ENCODE peak calls at places on chromosome 10, in four cellular contexts. One of them, this sample, is unnamed.

GRCh38 chr10:21100871-21101514 is 203.9 kb upstream of the NEBL start:
- DNase-seq in thoracic aorta: no peak
- DNase-seq in CD8-positive, alpha-beta T cell: no peak
- DNase-seq in fibroblast of mammary gland: peak; percentile 98
- DNase-seq in this sample: peak; percentile 61

GRCh38 chr10:127344346-127344745 is 148.0 kb upstream of the INSYN2A start:
- DNase-seq in thoracic aorta: no peak
- DNase-seq in CD8-positive, alpha-beta T cell: no peak
- DNase-seq in fibroblast of mammary gland: no peak
- DNase-seq in this sample: no peak

GRCh38 chr10:113524539-113525490 is 28.0 kb upstream of the HABP2 start:
- DNase-seq in thoracic aorta: no peak
- DNase-seq in CD8-positive, alpha-beta T cell: no peak
- DNase-seq in fibroblast of mammary gland: peak; percentile 19
- DNase-seq in this sample: peak; percentile 10

GRCh38 chr10:22792161-22792560 is 77.8 kb upstream of the PIP4K2A start:
- DNase-seq in thoracic aorta: no peak
- DNase-seq in CD8-positive, alpha-beta T cell: no peak
- DNase-seq in fibroblast of mammary gland: no peak
- DNase-seq in this sample: no peak

GRCh38 chr10:93458821-93459257 is 23.3 kb downstream of the MYOF start:
- DNase-seq in thoracic aorta: peak; percentile 93
- DNase-seq in CD8-positive, alpha-beta T cell: no peak
- DNase-seq in fibroblast of mammary gland: peak; percentile 100
- DNase-seq in this sample: peak; percentile 99

GRCh38 chr10:50540069-50540825 is 83.5 kb downstream of the SGMS1 start:
- DNase-seq in thoracic aorta: no peak
- DNase-seq in CD8-positive, alpha-beta T cell: no peak
- DNase-seq in fibroblast of mammary gland: peak; percentile 45
- DNase-seq in this sample: no peak

GRCh38 chr10:7457478-7458316 is 46.9 kb upstream of the SFMBT2 start:
- DNase-seq in thoracic aorta: no peak
- DNase-seq in CD8-positive, alpha-beta T cell: no peak
- DNase-seq in fibroblast of mammary gland: peak; percentile 10
- DNase-seq in this sample: no peak

GRCh38 chr10:87705339-87705738 is 45.7 kb downstream of the PAPSS2 start:
- DNase-seq in thoracic aorta: no peak
- DNase-seq in CD8-positive, alpha-beta T cell: no peak
- DNase-seq in fibroblast of mammary gland: peak; percentile 11
- DNase-seq in this sample: peak; percentile 20

GRCh38 chr10:56745490-56745889 is 384.4 kb upstream of the ZWINT start:
- DNase-seq in thoracic aorta: no peak
- DNase-seq in CD8-positive, alpha-beta T cell: no peak
- DNase-seq in fibroblast of mammary gland: no peak
- DNase-seq in this sample: no peak

GRCh38 chr10:7312179-7312857 is 98.5 kb downstream of the SFMBT2 start:
- DNase-seq in thoracic aorta: no peak
- DNase-seq in CD8-positive, alpha-beta T cell: no peak
- DNase-seq in fibroblast of mammary gland: no peak
- DNase-seq in this sample: no peak

GRCh38 chr10:107091126-107091525 is 73.4 kb downstream of the SORCS1 start:
- DNase-seq in thoracic aorta: no peak
- DNase-seq in CD8-positive, alpha-beta T cell: no peak
- DNase-seq in fibroblast of mammary gland: no peak
- DNase-seq in this sample: peak; percentile 8

GRCh38 chr10:1731592-1731991 is 5.7 kb downstream of the ADARB2 start:
- DNase-seq in thoracic aorta: no peak
- DNase-seq in CD8-positive, alpha-beta T cell: no peak
- DNase-seq in fibroblast of mammary gland: no peak
- DNase-seq in this sample: no peak

GRCh38 chr10:16891375-16892313 is 74.4 kb upstream of the RSU1 start:
- DNase-seq in thoracic aorta: no peak
- DNase-seq in CD8-positive, alpha-beta T cell: peak; percentile 25
- DNase-seq in fibroblast of mammary gland: peak; percentile 96
- DNase-seq in this sample: peak; percentile 88

GRCh38 chr10:131792011-131792651 is 108.7 kb upstream of the PPP2R2D start:
- DNase-seq in thoracic aorta: no peak
- DNase-seq in CD8-positive, alpha-beta T cell: no peak
- DNase-seq in fibroblast of mammary gland: no peak
- DNase-seq in this sample: no peak

GRCh38 chr10:102648889-102649752 is 4.8 kb downstream of the TRIM8 start:
- DNase-seq in thoracic aorta: no peak
- DNase-seq in CD8-positive, alpha-beta T cell: peak; percentile 68
- DNase-seq in fibroblast of mammary gland: no peak
- DNase-seq in this sample: no peak

GRCh38 chr10:108544500-108545120 is 1378.7 kb downstream of the XPNPEP1 start:
- DNase-seq in thoracic aorta: no peak
- DNase-seq in CD8-positive, alpha-beta T cell: no peak
- DNase-seq in fibroblast of mammary gland: peak; percentile 70
- DNase-seq in this sample: peak; percentile 12

GRCh38 chr10:51439645-51440044 is 259.8 kb downstream of the CSTF2T start:
- DNase-seq in thoracic aorta: no peak
- DNase-seq in CD8-positive, alpha-beta T cell: no peak
- DNase-seq in fibroblast of mammary gland: no peak
- DNase-seq in this sample: no peak

GRCh38 chr10:118013078-118013568 is 33.6 kb downstream of the RAB11FIP2 start:
- DNase-seq in thoracic aorta: no peak
- DNase-seq in CD8-positive, alpha-beta T cell: no peak
- DNase-seq in fibroblast of mammary gland: no peak
- DNase-seq in this sample: no peak

GRCh38 chr10:111261066-111261465 is 184.2 kb downstream of the ADRA2A start:
- DNase-seq in thoracic aorta: no peak
- DNase-seq in CD8-positive, alpha-beta T cell: no peak
- DNase-seq in fibroblast of mammary gland: no peak
- DNase-seq in this sample: no peak

GRCh38 chr10:68082815-68083395 is 7.8 kb upstream of the HERC4 start:
- DNase-seq in thoracic aorta: no peak
- DNase-seq in CD8-positive, alpha-beta T cell: no peak
- DNase-seq in fibroblast of mammary gland: peak; percentile 73
- DNase-seq in this sample: no peak

GRCh38 chr10:115951242-115951641 is 321.8 kb downstream of the GFRA1 start:
- DNase-seq in thoracic aorta: no peak
- DNase-seq in CD8-positive, alpha-beta T cell: no peak
- DNase-seq in fibroblast of mammary gland: no peak
- DNase-seq in this sample: no peak

GRCh38 chr10:79431891-79432831 is 13.3 kb downstream of the ZCCHC24 start:
- DNase-seq in thoracic aorta: no peak
- DNase-seq in CD8-positive, alpha-beta T cell: no peak
- DNase-seq in fibroblast of mammary gland: peak; percentile 71
- DNase-seq in this sample: peak; percentile 80

GRCh38 chr10:28628184-28628893 is 49.0 kb upstream of the BAMBI start:
- DNase-seq in thoracic aorta: peak; percentile 28
- DNase-seq in CD8-positive, alpha-beta T cell: peak; percentile 66
- DNase-seq in fibroblast of mammary gland: peak; percentile 78
- DNase-seq in this sample: peak; percentile 60

GRCh38 chr10:126123466-126123865 is 227.1 kb downstream of the FANK1 start:
- DNase-seq in thoracic aorta: no peak
- DNase-seq in CD8-positive, alpha-beta T cell: no peak
- DNase-seq in fibroblast of mammary gland: no peak
- DNase-seq in this sample: no peak

GRCh38 chr10:110918269-110918632 is 729 bp downstream of the BBIP1 start:
- DNase-seq in thoracic aorta: peak; percentile 87
- DNase-seq in CD8-positive, alpha-beta T cell: peak; percentile 83
- DNase-seq in fibroblast of mammary gland: peak; percentile 92
- DNase-seq in this sample: peak; percentile 99

GRCh38 chr10:8071006-8071405 is 16.5 kb downstream of the GATA3 start:
- DNase-seq in thoracic aorta: no peak
- DNase-seq in CD8-positive, alpha-beta T cell: no peak
- DNase-seq in fibroblast of mammary gland: no peak
- DNase-seq in this sample: no peak

GRCh38 chr10:94042001-94042813 is 48.5 kb downstream of the PLCE1 start:
- DNase-seq in thoracic aorta: no peak
- DNase-seq in CD8-positive, alpha-beta T cell: no peak
- DNase-seq in fibroblast of mammary gland: peak; percentile 87
- DNase-seq in this sample: peak; percentile 23

GRCh38 chr10:31593124-31593523 is 274.1 kb downstream of the ZEB1 start:
- DNase-seq in thoracic aorta: no peak
- DNase-seq in CD8-positive, alpha-beta T cell: no peak
- DNase-seq in fibroblast of mammary gland: peak; percentile 6
- DNase-seq in this sample: no peak

DNA sequence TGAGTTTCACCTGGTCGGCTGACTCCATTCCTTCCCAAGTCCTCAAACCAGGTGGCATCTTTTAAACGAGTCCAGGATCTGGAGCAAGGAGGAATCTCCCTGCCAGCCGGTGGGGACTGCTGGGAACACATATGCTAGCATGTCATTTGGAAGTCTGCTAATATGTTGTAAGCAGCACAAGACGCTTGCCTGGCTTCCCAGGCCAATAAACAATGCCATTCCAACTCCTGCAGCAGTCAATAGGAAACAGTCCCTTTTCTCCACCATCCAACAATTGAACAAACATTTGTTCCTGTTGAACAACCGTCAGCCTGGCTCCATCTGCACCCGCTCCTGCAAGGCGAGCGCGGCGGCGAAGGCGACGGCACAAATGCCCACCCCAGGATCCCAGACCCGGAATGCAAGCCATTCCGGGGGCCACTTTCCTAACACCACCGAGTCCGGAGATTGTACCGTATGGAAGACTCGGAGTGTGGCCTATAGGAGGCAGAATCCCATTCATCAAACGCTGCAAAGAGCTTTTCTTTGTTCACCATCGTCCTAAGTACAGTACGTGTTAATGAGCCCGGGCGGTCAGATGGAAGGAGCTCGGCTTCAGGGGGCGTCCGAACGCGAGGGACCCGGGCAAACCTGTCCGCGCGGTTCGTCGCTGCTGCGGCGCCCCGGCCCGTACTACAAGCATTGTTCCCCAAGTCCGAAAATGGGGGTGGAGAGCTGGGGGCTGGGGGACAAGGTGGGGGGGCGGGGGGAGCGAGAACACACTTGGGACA is 1.6 kb downstream of the FAM53B start:
- DNase-seq in thoracic aorta: no peak
- DNase-seq in CD8-positive, alpha-beta T cell: no peak
- DNase-seq in fibroblast of mammary gland: peak; percentile 38
- DNase-seq in this sample: peak; percentile 67
- TF ChIP-seq CTCF in thoracic aorta: no peak
- TF ChIP-seq CTCF in CD8-positive, alpha-beta T cell: no peak
- TF ChIP-seq CTCF in fibroblast of mammary gland: peak; percentile 27
- TF ChIP-seq CTCF in this sample: peak; percentile 36

GRCh38 chr10:74035324-74035723 is 37.4 kb downstream of the VCL start:
- DNase-seq in thoracic aorta: no peak
- DNase-seq in CD8-positive, alpha-beta T cell: no peak
- DNase-seq in fibroblast of mammary gland: no peak
- DNase-seq in this sample: peak; percentile 54

GRCh38 chr10:74036474-74036873 is 38.6 kb downstream of the VCL start:
- DNase-seq in thoracic aorta: no peak
- DNase-seq in CD8-positive, alpha-beta T cell: no peak
- DNase-seq in fibroblast of mammary gland: no peak
- DNase-seq in this sample: no peak

GRCh38 chr10:74044419-74044818 is 46.5 kb downstream of the VCL start:
- DNase-seq in thoracic aorta: no peak
- DNase-seq in CD8-positive, alpha-beta T cell: no peak
- DNase-seq in fibroblast of mammary gland: no peak
- DNase-seq in this sample: no peak

GRCh38 chr10:74039561-74040145 is 41.7 kb downstream of the VCL start:
- DNase-seq in thoracic aorta: no peak
- DNase-seq in CD8-positive, alpha-beta T cell: no peak
- DNase-seq in fibroblast of mammary gland: peak; percentile 83
- DNase-seq in this sample: peak; percentile 83

GRCh38 chr10:74040200-74041126 is 42.5 kb downstream of the VCL start:
- DNase-seq in thoracic aorta: no peak
- DNase-seq in CD8-positive, alpha-beta T cell: no peak
- DNase-seq in fibroblast of mammary gland: no peak
- DNase-seq in this sample: no peak
- H3K4me3 ChIP-seq in thoracic aorta: peak overlapping the region; percentile 10
- H3K4me3 ChIP-seq in CD8-positive, alpha-beta T cell: no peak overlapping the region
- H3K4me3 ChIP-seq in fibroblast of mammary gland: no peak overlapping the region
- H3K4me3 ChIP-seq in this sample: no peak overlapping the region

GRCh38 chr10:83037653-83038052 is 1101.7 kb upstream of the GHITM start:
- DNase-seq in thoracic aorta: no peak
- DNase-seq in CD8-positive, alpha-beta T cell: no peak
- DNase-seq in fibroblast of mammary gland: no peak
- DNase-seq in this sample: no peak
- TF ChIP-seq CTCF in thoracic aorta: no peak
- TF ChIP-seq CTCF in CD8-positive, alpha-beta T cell: no peak
- TF ChIP-seq CTCF in fibroblast of mammary gland: no peak
- TF ChIP-seq CTCF in this sample: no peak

GRCh38 chr10:44806895-44807294 is 104.2 kb upstream of the TMEM72 start:
- DNase-seq in thoracic aorta: no peak
- DNase-seq in CD8-positive, alpha-beta T cell: no peak
- DNase-seq in fibroblast of mammary gland: no peak
- DNase-seq in this sample: no peak
- H3K4me3 ChIP-seq in thoracic aorta: no peak overlapping the region
- H3K4me3 ChIP-seq in CD8-positive, alpha-beta T cell: no peak overlapping the region
- H3K4me3 ChIP-seq in fibroblast of mammary gland: no peak overlapping the region
- H3K4me3 ChIP-seq in this sample: no peak overlapping the region

DNA sequence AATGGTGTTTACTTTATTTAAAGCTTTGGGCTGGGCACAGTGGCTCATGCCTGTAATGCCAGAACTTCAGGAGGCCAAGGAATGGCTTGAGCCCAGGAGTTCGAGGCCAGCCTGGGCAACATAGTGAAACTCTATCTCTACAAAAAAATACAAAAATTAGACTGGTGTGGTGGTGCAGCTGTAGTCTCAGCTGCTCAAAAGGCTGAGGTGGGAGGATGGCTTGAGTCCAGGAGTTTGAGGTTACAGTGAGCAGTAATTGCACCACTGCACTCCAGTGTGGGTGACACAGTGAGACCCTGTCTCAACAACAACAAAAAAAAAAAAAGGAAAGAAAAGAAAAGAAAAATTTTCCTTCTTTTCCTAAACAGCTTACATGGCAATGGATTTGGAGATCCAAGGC is 22.0 kb downstream of the SLC16A9 start:
- DNase-seq in thoracic aorta: no peak
- DNase-seq in CD8-positive, alpha-beta T cell: no peak
- DNase-seq in fibroblast of mammary gland: no peak
- DNase-seq in this sample: no peak
- TF ChIP-seq CTCF in thoracic aorta: no peak
- TF ChIP-seq CTCF in CD8-positive, alpha-beta T cell: no peak
- TF ChIP-seq CTCF in fibroblast of mammary gland: no peak
- TF ChIP-seq CTCF in this sample: no peak

DNA sequence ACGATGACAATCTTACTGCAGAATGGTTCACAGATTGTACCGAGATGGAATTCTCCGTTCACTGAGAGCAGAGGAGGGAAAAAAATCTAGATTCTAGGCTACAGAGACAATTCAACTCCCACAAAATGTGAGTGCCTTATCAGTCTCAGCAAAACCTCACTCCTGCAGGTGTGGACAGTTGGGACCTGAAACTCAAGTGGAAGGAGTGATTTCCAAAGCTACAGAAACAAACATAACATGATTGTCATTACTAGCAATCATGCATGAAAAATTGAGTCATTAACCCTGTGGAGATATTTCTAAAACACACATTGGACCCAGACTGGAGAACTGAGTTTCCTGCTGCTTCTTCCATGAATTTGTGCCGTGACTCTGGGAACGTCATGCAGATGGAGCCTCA is 70.3 kb downstream of the CALML3 start:
- DNase-seq in thoracic aorta: no peak
- DNase-seq in CD8-positive, alpha-beta T cell: no peak
- DNase-seq in fibroblast of mammary gland: no peak
- DNase-seq in this sample: no peak
- H3K4me3 ChIP-seq in thoracic aorta: no peak overlapping the region
- H3K4me3 ChIP-seq in CD8-positive, alpha-beta T cell: no peak overlapping the region
- H3K4me3 ChIP-seq in fibroblast of mammary gland: no peak overlapping the region
- H3K4me3 ChIP-seq in this sample: peak overlapping the region; percentile 38

GRCh38 chr10:88880287-88881094 is 446 bp downstream of the STAMBPL1 start:
- DNase-seq in thoracic aorta: peak; percentile 6
- DNase-seq in CD8-positive, alpha-beta T cell: peak; percentile 70
- DNase-seq in fibroblast of mammary gland: peak; percentile 78
- DNase-seq in this sample: peak; percentile 84
- TF ChIP-seq CTCF in thoracic aorta: no peak
- TF ChIP-seq CTCF in CD8-positive, alpha-beta T cell: peak; percentile 17
- TF ChIP-seq CTCF in fibroblast of mammary gland: no peak
- TF ChIP-seq CTCF in this sample: peak; percentile 24

This sample was measured in foreskin fibroblast.